ENCODE peak calls at places on chromosomes 5 and 9, in five cellular contexts. One of them, this sample, is unnamed.

GRCh38 chr9:94865599-94866456 is 139.3 kb downstream of the AOPEP start:
- DNase-seq in PC-3: no peak
- DNase-seq in mammary epithelial cell: no peak
- DNase-seq in heart left ventricle: peak; percentile 50
- DNase-seq in upper lobe of right lung: no peak
- DNase-seq in this sample: peak; percentile 91

GRCh38 chr9:122134822-122135528 is 24.6 kb downstream of the NDUFA8 start:
- DNase-seq in upper lobe of right lung: no peak
- DNase-seq in PC-3: no peak
- DNase-seq in mammary epithelial cell: no peak
- DNase-seq in heart left ventricle: no peak
- DNase-seq in this sample: peak; percentile 30

GRCh38 chr9:127878001-127878651 is 651 bp upstream of the AK1 start:
- DNase-seq in heart left ventricle: peak; percentile 29
- DNase-seq in mammary epithelial cell: no peak
- DNase-seq in upper lobe of right lung: peak; percentile 62
- DNase-seq in PC-3: no peak
- DNase-seq in this sample: no peak

GRCh38 chr9:114988962-114989599 is 58.7 kb upstream of the TNFSF8 start:
- DNase-seq in mammary epithelial cell: peak; percentile 45
- DNase-seq in heart left ventricle: no peak
- DNase-seq in upper lobe of right lung: no peak
- DNase-seq in PC-3: peak; percentile 80
- DNase-seq in this sample: peak; percentile 35

GRCh38 chr9:126459965-126460843 is 133.6 kb downstream of the MVB12B start:
- DNase-seq in mammary epithelial cell: no peak
- DNase-seq in upper lobe of right lung: peak; percentile 30
- DNase-seq in PC-3: no peak
- DNase-seq in heart left ventricle: no peak
- DNase-seq in this sample: peak; percentile 31

GRCh38 chr9:29213374-29214161 is 1640.3 kb upstream of the C9orf72 start:
- DNase-seq in PC-3: peak; percentile 34
- DNase-seq in upper lobe of right lung: peak; percentile 59
- DNase-seq in mammary epithelial cell: peak; percentile 69
- DNase-seq in heart left ventricle: no peak
- DNase-seq in this sample: no peak

GRCh38 chr9:131264231-131264630 is 12.1 kb downstream of the FAM78A start:
- DNase-seq in PC-3: no peak
- DNase-seq in heart left ventricle: peak; percentile 40
- DNase-seq in upper lobe of right lung: no peak
- DNase-seq in mammary epithelial cell: no peak
- DNase-seq in this sample: no peak

GRCh38 chr5:17089690-17090089 is 127.7 kb upstream of the BASP1 start:
- DNase-seq in heart left ventricle: no peak
- DNase-seq in PC-3: peak; percentile 86
- DNase-seq in mammary epithelial cell: peak; percentile 13
- DNase-seq in upper lobe of right lung: no peak
- DNase-seq in this sample: peak; percentile 66

GRCh38 chr5:42423285-42424152 is at the start of gene GHR:
- DNase-seq in mammary epithelial cell: peak; percentile 84
- DNase-seq in heart left ventricle: peak; percentile 87
- DNase-seq in PC-3: peak; percentile 94
- DNase-seq in upper lobe of right lung: peak; percentile 86
- DNase-seq in this sample: peak; percentile 96

GRCh38 chr9:131404581-131404980 is 10.7 kb downstream of the PRRC2B start:
- DNase-seq in upper lobe of right lung: no peak
- DNase-seq in heart left ventricle: no peak
- DNase-seq in mammary epithelial cell: no peak
- DNase-seq in PC-3: no peak
- DNase-seq in this sample: no peak

GRCh38 chr9:75019022-75019421 is 9.1 kb downstream of the CARNMT1 start:
- DNase-seq in heart left ventricle: no peak
- DNase-seq in PC-3: peak; percentile 9
- DNase-seq in mammary epithelial cell: no peak
- DNase-seq in upper lobe of right lung: no peak
- DNase-seq in this sample: no peak

GRCh38 chr5:37641933-37642332 is 197.9 kb downstream of the GDNF start:
- DNase-seq in upper lobe of right lung: no peak
- DNase-seq in heart left ventricle: no peak
- DNase-seq in PC-3: peak; percentile 31
- DNase-seq in mammary epithelial cell: no peak
- DNase-seq in this sample: no peak

GRCh38 chr5:75668988-75669760 is 48.1 kb downstream of the POC5 start:
- DNase-seq in PC-3: peak; percentile 43
- DNase-seq in mammary epithelial cell: peak; percentile 6
- DNase-seq in upper lobe of right lung: no peak
- DNase-seq in heart left ventricle: peak; percentile 41
- DNase-seq in this sample: no peak

GRCh38 chr9:117720555-117720954 is 16.4 kb downstream of the TLR4 start:
- DNase-seq in mammary epithelial cell: no peak
- DNase-seq in heart left ventricle: peak; percentile 59
- DNase-seq in upper lobe of right lung: no peak
- DNase-seq in PC-3: no peak
- DNase-seq in this sample: peak; percentile 41

GRCh38 chr9:132163876-132164603 is 2.2 kb downstream of the NTNG2 start:
- DNase-seq in heart left ventricle: no peak
- DNase-seq in mammary epithelial cell: no peak
- DNase-seq in upper lobe of right lung: no peak
- DNase-seq in PC-3: no peak
- DNase-seq in this sample: no peak

GRCh38 chr5:108727639-108728565 is 19.8 kb upstream of the FER start:
- DNase-seq in heart left ventricle: peak; percentile 93
- DNase-seq in upper lobe of right lung: peak; percentile 96
- DNase-seq in mammary epithelial cell: peak; percentile 89
- DNase-seq in PC-3: peak; percentile 90
- DNase-seq in this sample: peak; percentile 94

GRCh38 chr5:73093943-73094342 is 26.4 kb upstream of the TMEM171 start:
- DNase-seq in heart left ventricle: no peak
- DNase-seq in PC-3: peak; percentile 74
- DNase-seq in mammary epithelial cell: peak; percentile 79
- DNase-seq in upper lobe of right lung: no peak
- DNase-seq in this sample: peak; percentile 62

GRCh38 chr9:127805620-127806019 is 2.9 kb downstream of the FPGS start:
- DNase-seq in heart left ventricle: no peak
- DNase-seq in PC-3: no peak
- DNase-seq in upper lobe of right lung: no peak
- DNase-seq in mammary epithelial cell: no peak
- DNase-seq in this sample: peak; percentile 44

GRCh38 chr9:79256691-79257213 is 315.0 kb upstream of the TLE4 start:
- DNase-seq in heart left ventricle: no peak
- DNase-seq in mammary epithelial cell: peak; percentile 9
- DNase-seq in upper lobe of right lung: no peak
- DNase-seq in PC-3: peak; percentile 64
- DNase-seq in this sample: no peak

GRCh38 chr5:148808864-148809642 is 17.4 kb upstream of the ADRB2 start:
- DNase-seq in mammary epithelial cell: no peak
- DNase-seq in upper lobe of right lung: no peak
- DNase-seq in PC-3: peak; percentile 74
- DNase-seq in heart left ventricle: peak; percentile 32
- DNase-seq in this sample: no peak

GRCh38 chr5:151737421-151737820 is 21.0 kb downstream of the ATOX1 start:
- DNase-seq in heart left ventricle: no peak
- DNase-seq in upper lobe of right lung: no peak
- DNase-seq in mammary epithelial cell: no peak
- DNase-seq in PC-3: no peak
- DNase-seq in this sample: no peak

GRCh38 chr5:14853685-14854084 is 17.9 kb downstream of the ANKH start:
- DNase-seq in PC-3: no peak
- DNase-seq in heart left ventricle: no peak
- DNase-seq in mammary epithelial cell: no peak
- DNase-seq in upper lobe of right lung: no peak
- DNase-seq in this sample: no peak

GRCh38 chr9:88436379-88436778 is 48.1 kb downstream of the SPIN1 start:
- DNase-seq in PC-3: no peak
- DNase-seq in mammary epithelial cell: no peak
- DNase-seq in upper lobe of right lung: no peak
- DNase-seq in heart left ventricle: no peak
- DNase-seq in this sample: no peak

GRCh38 chr5:122263352-122264030 is 48.5 kb upstream of the SNCAIP start:
- DNase-seq in PC-3: peak; percentile 1
- DNase-seq in upper lobe of right lung: no peak
- DNase-seq in mammary epithelial cell: no peak
- DNase-seq in heart left ventricle: no peak
- DNase-seq in this sample: peak; percentile 26

GRCh38 chr5:37005946-37006540 is 129.5 kb downstream of the NIPBL start:
- DNase-seq in upper lobe of right lung: no peak
- DNase-seq in mammary epithelial cell: peak; percentile 20
- DNase-seq in PC-3: peak; percentile 62
- DNase-seq in heart left ventricle: no peak
- DNase-seq in this sample: peak; percentile 65

GRCh38 chr9:93520523-93520922 is 55.9 kb upstream of the PHF2 start:
- DNase-seq in upper lobe of right lung: no peak
- DNase-seq in PC-3: no peak
- DNase-seq in mammary epithelial cell: no peak
- DNase-seq in heart left ventricle: no peak
- DNase-seq in this sample: no peak

GRCh38 chr5:115372121-115372520 is 75.7 kb upstream of the CCDC112 start:
- DNase-seq in mammary epithelial cell: peak; percentile 16
- DNase-seq in PC-3: peak; percentile 50
- DNase-seq in heart left ventricle: no peak
- DNase-seq in upper lobe of right lung: no peak
- DNase-seq in this sample: no peak

GRCh38 chr5:74206571-74207550 is 433.7 kb downstream of the ENC1 start:
- DNase-seq in mammary epithelial cell: peak; percentile 83
- DNase-seq in PC-3: peak; percentile 26
- DNase-seq in heart left ventricle: peak; percentile 56
- DNase-seq in upper lobe of right lung: peak; percentile 78
- DNase-seq in this sample: peak; percentile 70

GRCh38 chr9:134597041-134597913 is 44.3 kb upstream of the COL5A1 start:
- DNase-seq in upper lobe of right lung: peak; percentile 58
- DNase-seq in heart left ventricle: no peak
- DNase-seq in PC-3: peak; percentile 31
- DNase-seq in mammary epithelial cell: no peak
- DNase-seq in this sample: no peak

GRCh38 chr5:149452007-149452664 is 73.0 kb upstream of the IL17B start:
- DNase-seq in PC-3: no peak
- DNase-seq in heart left ventricle: peak; percentile 83
- DNase-seq in upper lobe of right lung: peak; percentile 76
- DNase-seq in mammary epithelial cell: no peak
- DNase-seq in this sample: peak; percentile 61

GRCh38 chr9:131864531-131864930 is 124.7 kb upstream of the RAPGEF1 start:
- DNase-seq in mammary epithelial cell: no peak
- DNase-seq in upper lobe of right lung: no peak
- DNase-seq in PC-3: no peak
- DNase-seq in heart left ventricle: no peak
- DNase-seq in this sample: no peak

GRCh38 chr5:152170350-152170749 is 234.7 kb downstream of the NMUR2 start:
- DNase-seq in upper lobe of right lung: no peak
- DNase-seq in mammary epithelial cell: no peak
- DNase-seq in heart left ventricle: no peak
- DNase-seq in PC-3: peak; percentile 25
- DNase-seq in this sample: no peak

GRCh38 chr5:159104759-159105317 is 5.1 kb upstream of the EBF1 start:
- DNase-seq in upper lobe of right lung: no peak
- DNase-seq in mammary epithelial cell: no peak
- DNase-seq in PC-3: no peak
- DNase-seq in heart left ventricle: no peak
- DNase-seq in this sample: no peak

GRCh38 chr9:21070171-21070571 is 7.6 kb downstream of the IFNB1 start:
- DNase-seq in PC-3: peak; percentile 74
- DNase-seq in mammary epithelial cell: peak; percentile 74
- DNase-seq in heart left ventricle: peak; percentile 52
- DNase-seq in upper lobe of right lung: no peak
- DNase-seq in this sample: peak; percentile 94

GRCh38 chr9:40884072-40884901 is 244.2 kb downstream of the FOXD4L6 start:
- DNase-seq in heart left ventricle: no peak
- DNase-seq in PC-3: no peak
- DNase-seq in mammary epithelial cell: no peak
- DNase-seq in upper lobe of right lung: peak; percentile 66
- DNase-seq in this sample: no peak
- H3K9me3 ChIP-seq in heart left ventricle: peaks cover 98% of the 10 kb centered on the region
- H3K9me3 ChIP-seq in PC-3: peaks cover 4% of the 10 kb centered on the region
- H3K9me3 ChIP-seq in mammary epithelial cell: peaks cover 4% of the 10 kb centered on the region
- H3K9me3 ChIP-seq in upper lobe of right lung: peaks cover 77% of the 10 kb centered on the region
- H3K9me3 ChIP-seq in this sample: peaks cover 74% of the 10 kb centered on the region

GRCh38 chr5:51397996-51398395 is 14.7 kb downstream of the ISL1 start:
- DNase-seq in upper lobe of right lung: no peak
- DNase-seq in heart left ventricle: no peak
- DNase-seq in PC-3: no peak
- DNase-seq in mammary epithelial cell: no peak
- DNase-seq in this sample: no peak
- H3K4me3 ChIP-seq in upper lobe of right lung: no peak overlapping the region
- H3K4me3 ChIP-seq in heart left ventricle: no peak overlapping the region
- H3K4me3 ChIP-seq in PC-3: peak overlapping the region; percentile 30
- H3K4me3 ChIP-seq in mammary epithelial cell: no peak overlapping the region
- H3K4me3 ChIP-seq in this sample: no peak overlapping the region

DNA sequence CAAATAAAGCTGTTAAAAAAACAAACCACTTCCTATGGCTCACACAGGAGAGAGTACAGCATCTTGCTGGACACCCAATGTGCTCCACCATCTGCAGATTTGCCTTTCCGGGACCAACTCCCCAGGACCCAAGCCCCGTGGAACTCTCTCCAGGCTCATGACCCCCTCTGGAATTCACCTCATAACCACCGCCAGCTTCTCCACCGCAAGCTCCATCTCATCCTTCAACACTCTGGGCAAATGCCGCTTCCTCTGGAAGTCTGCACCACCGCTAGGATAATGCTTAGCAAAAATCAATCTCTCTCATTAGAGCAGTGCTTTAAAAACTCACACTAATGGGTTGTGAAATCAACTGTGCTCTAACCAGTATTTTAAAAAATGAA is 150.0 kb downstream of the COL23A1 start:
- DNase-seq in heart left ventricle: no peak
- DNase-seq in mammary epithelial cell: no peak
- DNase-seq in PC-3: no peak
- DNase-seq in upper lobe of right lung: no peak
- DNase-seq in this sample: no peak
- H3K9me3 ChIP-seq in heart left ventricle: no peaks in the 10 kb centered on the region
- H3K9me3 ChIP-seq in mammary epithelial cell: peaks cover 31% of the 10 kb centered on the region
- H3K9me3 ChIP-seq in PC-3: no peaks in the 10 kb centered on the region
- H3K9me3 ChIP-seq in upper lobe of right lung: no peaks in the 10 kb centered on the region
- H3K9me3 ChIP-seq in this sample: peaks cover 2% of the 10 kb centered on the region

DNA sequence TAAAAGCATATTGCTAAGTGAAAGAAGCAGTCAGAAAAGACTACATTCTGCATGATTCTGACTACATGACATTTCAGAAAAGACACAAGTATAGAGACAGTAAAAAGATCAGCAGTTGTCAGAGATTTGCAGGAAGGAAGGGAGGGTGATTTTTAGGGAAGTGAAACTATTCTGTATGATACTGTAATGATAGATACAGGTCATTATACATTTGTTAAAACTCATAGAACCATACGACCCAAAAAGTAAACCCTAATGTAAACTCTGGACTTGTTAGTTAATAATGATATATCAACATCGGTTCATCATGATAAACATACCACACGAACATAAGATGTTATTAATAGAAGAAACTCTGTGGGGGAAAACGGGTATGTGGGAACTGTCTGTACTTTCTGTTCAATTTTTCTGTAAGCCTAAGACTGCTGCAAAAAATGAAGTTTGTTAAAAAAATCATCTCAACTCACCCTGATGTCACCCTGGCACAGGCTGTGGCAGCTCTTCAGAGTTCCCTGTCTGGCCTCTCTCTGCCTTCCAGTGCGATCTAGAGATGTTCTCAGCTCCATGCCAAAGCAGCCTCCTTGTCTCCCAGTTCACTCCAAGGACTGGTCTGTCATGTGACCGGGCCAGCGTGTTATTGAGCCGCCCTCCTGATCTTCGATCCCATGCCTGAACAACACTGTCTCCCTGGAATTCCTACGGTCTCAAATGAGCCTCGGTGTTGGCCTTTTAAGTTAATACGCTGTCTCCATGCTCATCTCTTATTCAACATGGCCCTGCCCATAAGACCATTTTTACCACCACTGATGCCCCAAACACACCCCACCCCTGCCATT is 35.4 kb downstream of the PRLR start:
- DNase-seq in upper lobe of right lung: no peak
- DNase-seq in PC-3: no peak
- DNase-seq in heart left ventricle: no peak
- DNase-seq in mammary epithelial cell: no peak
- DNase-seq in this sample: no peak
- H3K4me3 ChIP-seq in upper lobe of right lung: no peak overlapping the region
- H3K4me3 ChIP-seq in PC-3: no peak overlapping the region
- H3K4me3 ChIP-seq in heart left ventricle: no peak overlapping the region
- H3K4me3 ChIP-seq in mammary epithelial cell: no peak overlapping the region
- H3K4me3 ChIP-seq in this sample: no peak overlapping the region

This sample was measured in adipocyte.